ENCODE peak calls at places on chromosome 12, in four cellular contexts. W, K, Q and E are unnamed samples.

GRCh38 chr12:52417742-52418141 is 11.6 kb upstream of the KRT82 start:
- DNase-seq in W (no peak), K (no peak), Q (no peak), E (no peak)

GRCh38 chr12:94640134-94640928 is 10.0 kb downstream of the TMCC3 start:
- DNase-seq in W (no peak), K (no peak), Q (peak), E (peak)

GRCh38 chr12:24562761-24563392 is 386.0 kb downstream of the BCAT1 start:
- DNase-seq in W (peak), K (peak), Q (no peak), E (peak)

GRCh38 chr12:101863971-101864370 is 13.4 kb upstream of the DRAM1 start:
- DNase-seq in W (no peak), K (no peak), Q (no peak), E (peak)

GRCh38 chr12:57276935-57277563 is 26.1 kb upstream of the STAC3 start:
- DNase-seq in W (peak), K (no peak), Q (no peak), E (peak)

GRCh38 chr12:14473707-14474287 is 93.9 kb downstream of the PLBD1 start:
- DNase-seq in W (no peak), K (no peak), Q (no peak), E (peak)

GRCh38 chr12:124721501-124722154 is 142.0 kb downstream of the SCARB1 start:
- DNase-seq in W (no peak), K (no peak), Q (no peak), E (no peak)

GRCh38 chr12:49912345-49912744 is 8.6 kb upstream of the FAIM2 start:
- DNase-seq in W (no peak), K (no peak), Q (no peak), E (no peak)

GRCh38 chr12:3882896-3883564 is 9.8 kb upstream of the PARP11 start:
- DNase-seq in W (peak), K (no peak), Q (no peak), E (peak)

GRCh38 chr12:74509886-74510285 is 27.7 kb upstream of the ATXN7L3B start:
- DNase-seq in W (no peak), K (no peak), Q (no peak), E (no peak)

GRCh38 chr12:14846042-14846587 is 2.8 kb upstream of the ART4 start:
- DNase-seq in W (no peak), K (no peak), Q (no peak), E (no peak)

GRCh38 chr12:51364026-51364425 is 17.5 kb upstream of the CELA1 start:
- DNase-seq in W (no peak), K (no peak), Q (no peak), E (no peak)

GRCh38 chr12:121578230-121579189 is 2.3 kb downstream of the KDM2B start:
- DNase-seq in W (no peak), K (peak), Q (no peak), E (peak)

GRCh38 chr12:55717397-55718007 is 1.7 kb downstream of the BLOC1S1 start:
- DNase-seq in W (no peak), K (no peak), Q (no peak), E (peak)

GRCh38 chr12:127107744-127108143 is 1159.2 kb upstream of the TMEM132C start:
- DNase-seq in W (no peak), K (no peak), Q (no peak), E (peak)